ENCODE peak calls at places on chromosomes 13 and 19, in ten cellular contexts. A, L, Y, X, F, D, H, I, N and S are unnamed samples.

GRCh38 chr13:83618966-83619365 is 263.3 kb downstream of the SLITRK1 start:
- DNase-seq in I (no peak), F (no peak), H (no peak), L (no peak), Y (no peak), D (no peak), N (no peak), X (peak), A (no peak), S (peak)

GRCh38 chr19:38142176-38143035 is 81.6 kb downstream of the DPF1 start:
- DNase-seq in A (no peak), H (peak), F (no peak), L (peak), X (peak), D (peak), I (no peak), Y (no peak), N (peak), S (no peak)

GRCh38 chr19:28793391-28794168 is 419.4 kb downstream of the UQCRFS1 start:
- DNase-seq in A (no peak), X (no peak), I (no peak), D (no peak), F (peak), Y (peak), L (no peak), H (peak), N (no peak), S (no peak)

GRCh38 chr13:66623129-66623528 is 607.0 kb downstream of the PCDH9 start:
- DNase-seq in N (no peak), F (no peak), H (no peak), L (no peak), A (no peak), Y (no peak), D (no peak), X (no peak), I (no peak), S (no peak)

GRCh38 chr19:29574518-29574917 is 31.6 kb upstream of the POP4 start:
- DNase-seq in H (no peak), F (no peak), I (no peak), Y (no peak), L (no peak), X (no peak), A (no peak), N (no peak), D (no peak), S (no peak)

GRCh38 chr13:48142437-48142836 is 47.5 kb upstream of the MED4 start:
- DNase-seq in F (no peak), A (no peak), D (no peak), X (no peak), L (no peak), H (no peak), N (no peak), I (no peak), Y (peak), S (no peak)

GRCh38 chr13:111225810-111226546 is 94.5 kb upstream of the TEX29 start:
- DNase-seq in I (no peak), L (no peak), N (no peak), H (no peak), F (no peak), X (no peak), D (no peak), A (no peak), Y (no peak), S (no peak)

GRCh38 chr13:32947886-32948285 is 68.3 kb upstream of the KL start:
- DNase-seq in H (no peak), Y (no peak), N (no peak), D (no peak), L (no peak), A (no peak), I (no peak), F (no peak), X (no peak), S (no peak)

GRCh38 chr13:40644838-40645620 is 21.4 kb downstream of the FOXO1 start:
- DNase-seq in X (no peak), A (no peak), I (no peak), F (no peak), D (no peak), Y (no peak), N (no peak), H (no peak), L (no peak), S (no peak)

DNA sequence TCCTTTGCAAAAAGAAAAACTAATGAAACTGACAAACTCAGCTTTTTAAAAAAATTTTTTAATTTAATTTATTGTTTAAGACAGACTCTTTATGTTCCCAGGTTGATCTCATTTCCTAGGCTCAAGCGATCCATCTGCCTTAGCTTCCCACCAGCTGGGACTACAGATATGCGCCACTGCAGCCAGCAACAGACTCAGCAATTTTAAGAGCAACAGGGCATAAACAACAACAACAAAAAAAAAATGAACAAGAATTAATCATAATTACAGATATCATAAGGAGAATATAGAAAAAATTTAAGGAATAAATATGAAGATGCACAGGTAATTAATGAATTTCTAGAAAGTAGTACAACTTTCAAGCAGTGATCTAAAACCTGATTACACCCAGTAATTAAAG is 1.5 kb downstream of the ZNF699 start:
- DNase-seq in A (no peak), L (no peak), I (no peak), N (no peak), F (no peak), D (no peak), Y (no peak), X (no peak), H (no peak), S (no peak)
- H3K4me3 ChIP-seq in A (no peak), L (peak), I (peak), N (peak), F (peak), D (no peak), Y (no peak), X (peak), H (no peak), S (peak)

DNA sequence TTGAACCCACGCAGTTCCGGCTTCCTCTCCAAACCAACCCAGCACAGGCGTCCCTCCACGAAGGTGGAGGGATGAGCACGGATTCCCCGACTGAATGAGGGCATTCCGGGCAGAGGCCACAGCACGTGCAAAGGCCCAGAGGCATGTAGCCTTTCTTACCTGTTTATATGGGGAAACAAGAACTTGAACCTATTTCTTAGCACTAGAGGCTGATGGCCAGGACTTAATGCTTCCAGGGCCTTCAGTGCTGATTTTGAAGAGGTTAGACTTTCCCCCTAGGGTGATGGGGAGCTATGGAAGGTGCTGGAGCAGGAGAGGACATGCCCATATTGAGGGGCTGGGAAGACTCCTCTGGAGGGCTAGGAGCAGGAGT is 2.0 kb downstream of the MAST3 start:
- DNase-seq in X (no peak), I (no peak), F (no peak), N (no peak), Y (no peak), H (no peak), L (no peak), A (no peak), D (no peak), S (no peak)
- H3K4me3 ChIP-seq in X (no peak), I (no peak), F (no peak), N (no peak), Y (peak), H (no peak), L (no peak), A (no peak), D (no peak), S (no peak)

GRCh38 chr19:35298561-35298972 is 6.6 kb downstream of the MAG start:
- DNase-seq in D (no peak), N (no peak), Y (no peak), H (no peak), A (no peak), I (no peak), X (no peak), L (no peak), F (no peak), S (no peak)

GRCh38 chr19:35296644-35297514 is 4.9 kb downstream of the MAG start:
- DNase-seq in D (no peak), F (no peak), L (no peak), H (no peak), Y (no peak), I (no peak), X (no peak), A (no peak), N (no peak), S (no peak)

GRCh38 chr19:35297922-35298321 is 6.0 kb downstream of the MAG start:
- DNase-seq in I (no peak), D (no peak), N (no peak), H (no peak), X (no peak), L (no peak), F (no peak), Y (no peak), A (no peak), S (no peak)

GRCh38 chr19:35295792-35296462 is 4.0 kb downstream of the MAG start:
- DNase-seq in D (no peak), N (no peak), H (no peak), Y (peak), I (no peak), L (no peak), F (no peak), X (no peak), A (no peak), S (no peak)

DNA sequence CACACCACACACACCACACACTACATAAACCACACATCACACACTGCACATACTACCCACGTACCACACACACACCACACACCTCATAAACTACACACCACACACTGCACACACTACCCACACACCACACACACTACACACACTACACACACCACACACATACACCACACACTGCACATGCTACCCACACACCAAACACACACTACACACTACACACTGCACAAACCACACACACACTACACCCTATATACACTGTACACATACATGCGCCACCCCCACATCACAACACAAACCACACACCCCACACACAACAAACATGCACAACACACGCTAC is 5.5 kb downstream of the MAG start:
- DNase-seq in D (no peak), Y (no peak), A (no peak), H (no peak), X (no peak), I (no peak), F (no peak), L (no peak), N (no peak), S (no peak)
- H3K4me3 ChIP-seq in D (no peak), Y (no peak), A (no peak), H (no peak), X (no peak), I (no peak), F (no peak), L (no peak), N (no peak), S (no peak)

DNA sequence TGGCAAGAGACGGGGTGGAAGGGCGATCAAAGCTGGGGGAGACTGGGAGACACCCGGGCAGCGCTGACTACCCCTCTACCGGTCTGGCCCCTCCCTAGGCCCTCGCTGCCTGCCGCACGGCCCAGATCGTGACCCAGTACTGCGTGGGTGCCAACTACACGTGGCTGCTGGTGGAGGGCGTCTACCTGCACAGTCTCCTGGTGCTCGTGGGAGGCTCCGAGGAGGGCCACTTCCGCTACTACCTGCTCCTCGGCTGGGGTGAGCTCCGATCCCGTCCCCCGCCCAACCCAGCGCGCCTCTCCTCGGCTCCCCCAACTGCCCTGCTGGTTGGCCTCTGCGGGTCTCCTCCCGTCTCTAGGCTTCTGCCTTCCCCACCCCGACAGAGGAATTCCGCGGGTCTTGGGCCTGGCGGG is 8.8 kb downstream of the GIPR start:
- DNase-seq in L (no peak), N (no peak), I (no peak), A (no peak), H (no peak), Y (no peak), X (no peak), D (no peak), F (peak), S (no peak)
- H3K4me3 ChIP-seq in L (no peak), N (peak), I (peak), A (peak), H (peak), Y (peak), X (no peak), D (no peak), F (no peak), S (peak)

DNA sequence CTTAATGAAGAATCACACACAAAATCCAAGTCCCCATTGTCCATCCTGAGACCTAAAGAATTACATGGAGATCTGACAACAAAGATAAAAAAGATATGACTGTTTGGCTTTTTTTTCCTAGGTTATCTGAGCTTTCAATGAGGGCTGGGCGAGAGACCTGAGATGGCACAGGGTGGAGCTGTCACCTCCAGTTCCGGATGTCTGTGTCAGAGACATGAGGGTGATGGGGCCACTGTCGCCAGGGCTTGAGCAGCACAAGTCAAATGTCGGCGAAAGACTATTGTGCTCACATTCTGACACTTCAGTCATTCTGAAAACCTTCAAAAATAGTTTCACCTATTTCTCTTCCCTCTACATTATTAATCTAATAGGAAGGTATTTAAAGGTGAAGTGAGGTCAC is 65.7 kb downstream of the SLC7A1 start:
- DNase-seq in Y (no peak), A (no peak), X (no peak), L (no peak), F (no peak), H (no peak), D (no peak), N (no peak), I (no peak), S (no peak)
- H3K4me3 ChIP-seq in Y (no peak), A (no peak), X (no peak), L (no peak), F (no peak), H (no peak), D (no peak), N (no peak), I (no peak), S (no peak)

GRCh38 chr19:8366121-8366581 is 2.2 kb downstream of the ANGPTL4 start:
- DNase-seq in Y (no peak), L (no peak), H (no peak), I (no peak), F (no peak), A (no peak), N (no peak), X (no peak), D (no peak), S (no peak)
- H3K4me3 ChIP-seq in Y (no peak), L (no peak), H (peak), I (peak), F (no peak), A (no peak), N (no peak), X (no peak), D (no peak), S (peak)

GRCh38 chr19:35784401-35785086 is 9.2 kb downstream of the ARHGAP33 start:
- DNase-seq in N (no peak), X (no peak), A (no peak), Y (no peak), H (no peak), F (no peak), D (no peak), L (no peak), I (no peak), S (no peak)
- H3K4me3 ChIP-seq in N (no peak), X (no peak), A (no peak), Y (no peak), H (no peak), F (no peak), D (no peak), L (no peak), I (no peak), S (no peak)

GRCh38 chr13:93771229-93771628 is 544.6 kb downstream of the GPC6 start:
- DNase-seq in X (no peak), N (no peak), I (no peak), H (no peak), Y (no peak), F (no peak), A (no peak), D (no peak), L (no peak), S (no peak)
- H3K4me3 ChIP-seq in X (no peak), N (no peak), I (no peak), H (no peak), Y (no peak), F (no peak), A (no peak), D (no peak), L (no peak), S (no peak)